ENCODE peak calls at places on chromosomes 12 and 14, in six cellular contexts. One of them, this sample, is unnamed. For H3K9me3, the result is how much of the 10 kb centered on the place peaks cover.

GRCh38 chr12:123519151-123520001 is 14.1 kb downstream of the RILPL1 start:
- DNase-seq in mammary epithelial cell: peak
- DNase-seq in A673: no peak
- DNase-seq in left ventricle myocardium inferior: peak
- DNase-seq in psoas muscle: peak
- DNase-seq in left lung: peak
- DNase-seq in this sample: peak

GRCh38 chr14:88985654-88986053 is 161.2 kb downstream of the TTC8 start:
- DNase-seq in psoas muscle: no peak
- DNase-seq in left lung: no peak
- DNase-seq in left ventricle myocardium inferior: no peak
- DNase-seq in A673: no peak
- DNase-seq in mammary epithelial cell: no peak
- DNase-seq in this sample: no peak

GRCh38 chr12:58346032-58346632 is 404.8 kb downstream of the ATP23 start:
- DNase-seq in mammary epithelial cell: peak
- DNase-seq in left lung: no peak
- DNase-seq in A673: peak
- DNase-seq in psoas muscle: no peak
- DNase-seq in left ventricle myocardium inferior: no peak
- DNase-seq in this sample: no peak

GRCh38 chr12:132156145-132156709 is 12.0 kb downstream of the NOC4L start:
- DNase-seq in psoas muscle: no peak
- DNase-seq in mammary epithelial cell: no peak
- DNase-seq in left ventricle myocardium inferior: no peak
- DNase-seq in A673: no peak
- DNase-seq in left lung: no peak
- DNase-seq in this sample: no peak

GRCh38 chr12:71014180-71014785 is 93.7 kb upstream of the PTPRR start:
- DNase-seq in left lung: no peak
- DNase-seq in A673: peak
- DNase-seq in mammary epithelial cell: peak
- DNase-seq in left ventricle myocardium inferior: no peak
- DNase-seq in psoas muscle: no peak
- DNase-seq in this sample: no peak

GRCh38 chr14:51442513-51443175 is 202.6 kb downstream of the TMX1 start:
- DNase-seq in psoas muscle: no peak
- DNase-seq in mammary epithelial cell: peak
- DNase-seq in A673: no peak
- DNase-seq in left ventricle myocardium inferior: no peak
- DNase-seq in left lung: no peak
- DNase-seq in this sample: no peak

GRCh38 chr14:89337912-89338311 is 79.1 kb downstream of the FOXN3 start:
- DNase-seq in psoas muscle: peak
- DNase-seq in A673: no peak
- DNase-seq in left lung: no peak
- DNase-seq in mammary epithelial cell: no peak
- DNase-seq in left ventricle myocardium inferior: no peak
- DNase-seq in this sample: no peak

GRCh38 chr12:76866726-76867125 is 12.1 kb downstream of the CSRP2 start:
- DNase-seq in left lung: no peak
- DNase-seq in psoas muscle: no peak
- DNase-seq in left ventricle myocardium inferior: no peak
- DNase-seq in A673: no peak
- DNase-seq in mammary epithelial cell: peak
- DNase-seq in this sample: no peak

GRCh38 chr12:91984571-91984970 is 161.1 kb downstream of the BTG1 start:
- DNase-seq in left ventricle myocardium inferior: no peak
- DNase-seq in psoas muscle: no peak
- DNase-seq in left lung: no peak
- DNase-seq in mammary epithelial cell: no peak
- DNase-seq in A673: no peak
- DNase-seq in this sample: no peak

GRCh38 chr14:91205449-91205848 is 39.1 kb downstream of the GPR68 start:
- DNase-seq in A673: no peak
- DNase-seq in left lung: no peak
- DNase-seq in mammary epithelial cell: no peak
- DNase-seq in left ventricle myocardium inferior: no peak
- DNase-seq in psoas muscle: no peak
- DNase-seq in this sample: no peak

GRCh38 chr14:91207008-91207407 is 37.5 kb downstream of the GPR68 start:
- DNase-seq in left ventricle myocardium inferior: no peak
- DNase-seq in mammary epithelial cell: no peak
- DNase-seq in psoas muscle: no peak
- DNase-seq in A673: no peak
- DNase-seq in left lung: no peak
- DNase-seq in this sample: no peak

GRCh38 chr14:91215381-91215780 is 29.1 kb downstream of the GPR68 start:
- DNase-seq in left ventricle myocardium inferior: no peak
- DNase-seq in A673: no peak
- DNase-seq in left lung: no peak
- DNase-seq in psoas muscle: no peak
- DNase-seq in mammary epithelial cell: no peak
- DNase-seq in this sample: no peak

GRCh38 chr14:91214306-91214705 is 30.2 kb downstream of the GPR68 start:
- DNase-seq in psoas muscle: no peak
- DNase-seq in A673: no peak
- DNase-seq in left lung: no peak
- DNase-seq in mammary epithelial cell: no peak
- DNase-seq in left ventricle myocardium inferior: no peak
- DNase-seq in this sample: no peak

GRCh38 chr14:91211017-91211416 is 33.5 kb downstream of the GPR68 start:
- DNase-seq in A673: no peak
- DNase-seq in mammary epithelial cell: no peak
- DNase-seq in psoas muscle: no peak
- DNase-seq in left lung: no peak
- DNase-seq in left ventricle myocardium inferior: no peak
- DNase-seq in this sample: no peak
- H3K4me3 ChIP-seq in A673: no peak
- H3K4me3 ChIP-seq in mammary epithelial cell: no peak
- H3K4me3 ChIP-seq in psoas muscle: no peak
- H3K4me3 ChIP-seq in left lung: no peak
- H3K4me3 ChIP-seq in left ventricle myocardium inferior: no peak
- H3K4me3 ChIP-seq in this sample: no peak

GRCh38 chr12:93876360-93876759 is 199.2 kb downstream of the CRADD start:
- DNase-seq in left ventricle myocardium inferior: no peak
- DNase-seq in A673: no peak
- DNase-seq in mammary epithelial cell: no peak
- DNase-seq in left lung: no peak
- DNase-seq in psoas muscle: no peak
- DNase-seq in this sample: no peak
- H3K9me3 ChIP-seq in left ventricle myocardium inferior: half or more
- H3K9me3 ChIP-seq in A673: under half
- H3K9me3 ChIP-seq in mammary epithelial cell: under half
- H3K9me3 ChIP-seq in left lung: half or more
- H3K9me3 ChIP-seq in psoas muscle: under half
- H3K9me3 ChIP-seq in this sample: under half

GRCh38 chr14:76919431-76919810 is 93.2 kb downstream of the LRRC74A start:
- DNase-seq in psoas muscle: no peak
- DNase-seq in left ventricle myocardium inferior: no peak
- DNase-seq in mammary epithelial cell: no peak
- DNase-seq in left lung: no peak
- DNase-seq in A673: no peak
- DNase-seq in this sample: no peak
- H3K4me3 ChIP-seq in psoas muscle: peak
- H3K4me3 ChIP-seq in left ventricle myocardium inferior: peak
- H3K4me3 ChIP-seq in mammary epithelial cell: no peak
- H3K4me3 ChIP-seq in left lung: no peak
- H3K4me3 ChIP-seq in A673: no peak
- H3K4me3 ChIP-seq in this sample: peak

GRCh38 chr12:130137141-130138018 is 24.9 kb upstream of the FZD10 start:
- DNase-seq in A673: no peak
- DNase-seq in left lung: no peak
- DNase-seq in left ventricle myocardium inferior: no peak
- DNase-seq in mammary epithelial cell: peak
- DNase-seq in psoas muscle: no peak
- DNase-seq in this sample: no peak
- H3K9me3 ChIP-seq in A673: under half
- H3K9me3 ChIP-seq in left lung: under half
- H3K9me3 ChIP-seq in left ventricle myocardium inferior: under half
- H3K9me3 ChIP-seq in mammary epithelial cell: under half
- H3K9me3 ChIP-seq in psoas muscle: under half
- H3K9me3 ChIP-seq in this sample: under half

This sample was measured in tibial artery.